ENCODE peak calls at places on chromosome 1, in four cellular contexts. One of them, this sample, is unnamed.

GRCh38 chr1:75265792-75266191 is 131.6 kb downstream of the LHX8 start:
- DNase-seq in Caco-2: peak; percentile 67
- DNase-seq in GM13976: peak; percentile 10
- DNase-seq in fibroblast of pulmonary artery: peak; percentile 66
- DNase-seq in this sample: peak; percentile 15

GRCh38 chr1:66271216-66271903 is 262.6 kb upstream of the SGIP1 start:
- DNase-seq in Caco-2: peak; percentile 3
- DNase-seq in GM13976: no peak
- DNase-seq in fibroblast of pulmonary artery: peak; percentile 100
- DNase-seq in this sample: no peak

GRCh38 chr1:55421317-55421716 is 206.2 kb upstream of the USP24 start:
- DNase-seq in fibroblast of pulmonary artery: no peak
- DNase-seq in Caco-2: peak; percentile 21
- DNase-seq in GM13976: no peak
- DNase-seq in this sample: no peak

GRCh38 chr1:234719454-234720258 is 109.7 kb upstream of the IRF2BP2 start:
- DNase-seq in GM13976: no peak
- DNase-seq in fibroblast of pulmonary artery: no peak
- DNase-seq in Caco-2: no peak
- DNase-seq in this sample: no peak

GRCh38 chr1:154837679-154838171 is 32.4 kb downstream of the KCNN3 start:
- DNase-seq in Caco-2: no peak
- DNase-seq in GM13976: peak; percentile 59
- DNase-seq in fibroblast of pulmonary artery: peak; percentile 25
- DNase-seq in this sample: peak; percentile 70

GRCh38 chr1:155910621-155911121 is 478 bp downstream of the RIT1 start:
- DNase-seq in Caco-2: peak; percentile 41
- DNase-seq in fibroblast of pulmonary artery: peak; percentile 42
- DNase-seq in GM13976: peak; percentile 59
- DNase-seq in this sample: peak; percentile 44

GRCh38 chr1:154943649-154944421 is 7.3 kb upstream of the PMVK start:
- DNase-seq in GM13976: peak; percentile 65
- DNase-seq in fibroblast of pulmonary artery: peak; percentile 38
- DNase-seq in Caco-2: peak; percentile 65
- DNase-seq in this sample: peak; percentile 66

GRCh38 chr1:41411229-41411628 is 50.0 kb downstream of the FOXO6 start:
- DNase-seq in Caco-2: no peak
- DNase-seq in fibroblast of pulmonary artery: no peak
- DNase-seq in GM13976: no peak
- DNase-seq in this sample: no peak

GRCh38 chr1:235102993-235103411 is 25.6 kb downstream of the TOMM20 start:
- DNase-seq in GM13976: no peak
- DNase-seq in Caco-2: no peak
- DNase-seq in fibroblast of pulmonary artery: no peak
- DNase-seq in this sample: no peak

GRCh38 chr1:69475021-69475420 is 92.7 kb upstream of the LRRC7 start:
- DNase-seq in Caco-2: no peak
- DNase-seq in fibroblast of pulmonary artery: no peak
- DNase-seq in GM13976: no peak
- DNase-seq in this sample: no peak

GRCh38 chr1:114081145-114082046 is 72.3 kb downstream of the SYT6 start:
- DNase-seq in GM13976: no peak
- DNase-seq in fibroblast of pulmonary artery: no peak
- DNase-seq in Caco-2: no peak
- DNase-seq in this sample: no peak

GRCh38 chr1:172004671-172005070 is 163.4 kb downstream of the DNM3 start:
- DNase-seq in GM13976: no peak
- DNase-seq in Caco-2: no peak
- DNase-seq in fibroblast of pulmonary artery: no peak
- DNase-seq in this sample: no peak

GRCh38 chr1:229064320-229064908 is 206.5 kb upstream of the RAB4A start:
- DNase-seq in fibroblast of pulmonary artery: peak; percentile 8
- DNase-seq in Caco-2: peak; percentile 5
- DNase-seq in GM13976: no peak
- DNase-seq in this sample: no peak

GRCh38 chr1:56414728-56415224 is 164.6 kb downstream of the PLPP3 start:
- DNase-seq in fibroblast of pulmonary artery: no peak
- DNase-seq in GM13976: no peak
- DNase-seq in Caco-2: peak; percentile 78
- DNase-seq in this sample: no peak

GRCh38 chr1:160945079-160945478 is 9.5 kb downstream of the ITLN2 start:
- DNase-seq in Caco-2: no peak
- DNase-seq in fibroblast of pulmonary artery: peak; percentile 35
- DNase-seq in GM13976: no peak
- DNase-seq in this sample: peak; percentile 2

GRCh38 chr1:64986903-64987871 is 20.8 kb upstream of the JAK1 start:
- DNase-seq in GM13976: peak; percentile 75
- DNase-seq in fibroblast of pulmonary artery: peak; percentile 28
- DNase-seq in Caco-2: peak; percentile 57
- DNase-seq in this sample: peak; percentile 65

GRCh38 chr1:170277985-170278384 is 132.2 kb downstream of the NTMT2 start:
- DNase-seq in Caco-2: no peak
- DNase-seq in GM13976: no peak
- DNase-seq in fibroblast of pulmonary artery: no peak
- DNase-seq in this sample: no peak

GRCh38 chr1:84944767-84945486 is 51.9 kb upstream of the LPAR3 start:
- DNase-seq in fibroblast of pulmonary artery: peak; percentile 96
- DNase-seq in GM13976: peak; percentile 59
- DNase-seq in Caco-2: peak; percentile 74
- DNase-seq in this sample: peak; percentile 63

GRCh38 chr1:174324493-174324892 is 123.3 kb upstream of the GPR52 start:
- DNase-seq in Caco-2: no peak
- DNase-seq in fibroblast of pulmonary artery: no peak
- DNase-seq in GM13976: no peak
- DNase-seq in this sample: no peak

GRCh38 chr1:110196917-110197782 is 13.0 kb upstream of the KCNC4 start:
- DNase-seq in Caco-2: peak; percentile 57
- DNase-seq in fibroblast of pulmonary artery: peak; percentile 45
- DNase-seq in GM13976: peak; percentile 91
- DNase-seq in this sample: peak; percentile 88

GRCh38 chr1:167100730-167101129 is 6.9 kb downstream of the STYXL2 start:
- DNase-seq in GM13976: no peak
- DNase-seq in fibroblast of pulmonary artery: no peak
- DNase-seq in Caco-2: no peak
- DNase-seq in this sample: no peak

GRCh38 chr1:93004566-93005251 is 43.4 kb upstream of the DIPK1A start:
- DNase-seq in GM13976: no peak
- DNase-seq in Caco-2: no peak
- DNase-seq in fibroblast of pulmonary artery: no peak
- DNase-seq in this sample: no peak

GRCh38 chr1:228277491-228278431 is 69.9 kb downstream of the OBSCN start:
- DNase-seq in Caco-2: no peak
- DNase-seq in fibroblast of pulmonary artery: no peak
- DNase-seq in GM13976: no peak
- DNase-seq in this sample: no peak

GRCh38 chr1:91736146-91736998 is 149.6 kb downstream of the TGFBR3 start:
- DNase-seq in fibroblast of pulmonary artery: no peak
- DNase-seq in GM13976: no peak
- DNase-seq in Caco-2: no peak
- DNase-seq in this sample: no peak

GRCh38 chr1:42952353-42953001 is 6.2 kb downstream of the SLC2A1 start:
- DNase-seq in fibroblast of pulmonary artery: no peak
- DNase-seq in Caco-2: no peak
- DNase-seq in GM13976: peak; percentile 69
- DNase-seq in this sample: peak; percentile 61

GRCh38 chr1:244349103-244349531 is 102.6 kb downstream of the ADSS2 start:
- DNase-seq in GM13976: no peak
- DNase-seq in fibroblast of pulmonary artery: peak; percentile 95
- DNase-seq in Caco-2: no peak
- DNase-seq in this sample: no peak

GRCh38 chr1:115987623-115988022 is 11.3 kb downstream of the SLC22A15 start:
- DNase-seq in fibroblast of pulmonary artery: no peak
- DNase-seq in GM13976: no peak
- DNase-seq in Caco-2: no peak
- DNase-seq in this sample: no peak

GRCh38 chr1:73401666-73402065 is 796.3 kb downstream of the LRRIQ3 start:
- DNase-seq in GM13976: no peak
- DNase-seq in Caco-2: no peak
- DNase-seq in fibroblast of pulmonary artery: no peak
- DNase-seq in this sample: no peak

GRCh38 chr1:12472798-12473551 is 145.0 kb downstream of the DHRS3 start:
- DNase-seq in Caco-2: no peak
- DNase-seq in fibroblast of pulmonary artery: no peak
- DNase-seq in GM13976: no peak
- DNase-seq in this sample: peak; percentile 31

GRCh38 chr1:222061711-222062359 is 319.9 kb upstream of the DUSP10 start:
- DNase-seq in Caco-2: no peak
- DNase-seq in fibroblast of pulmonary artery: no peak
- DNase-seq in GM13976: no peak
- DNase-seq in this sample: no peak

GRCh38 chr1:59262631-59263030 is 34.3 kb upstream of the FGGY start:
- DNase-seq in Caco-2: no peak
- DNase-seq in fibroblast of pulmonary artery: no peak
- DNase-seq in GM13976: no peak
- DNase-seq in this sample: no peak

GRCh38 chr1:248841702-248842395 is 3.8 kb downstream of the ZNF672 start:
- DNase-seq in fibroblast of pulmonary artery: peak; percentile 77
- DNase-seq in Caco-2: peak; percentile 37
- DNase-seq in GM13976: no peak
- DNase-seq in this sample: no peak
- TF ChIP-seq CTCF in fibroblast of pulmonary artery: peak; percentile 59
- TF ChIP-seq CTCF in Caco-2: peak; percentile 30
- TF ChIP-seq CTCF in GM13976: peak; percentile 39
- TF ChIP-seq CTCF in this sample: peak; percentile 63

DNA sequence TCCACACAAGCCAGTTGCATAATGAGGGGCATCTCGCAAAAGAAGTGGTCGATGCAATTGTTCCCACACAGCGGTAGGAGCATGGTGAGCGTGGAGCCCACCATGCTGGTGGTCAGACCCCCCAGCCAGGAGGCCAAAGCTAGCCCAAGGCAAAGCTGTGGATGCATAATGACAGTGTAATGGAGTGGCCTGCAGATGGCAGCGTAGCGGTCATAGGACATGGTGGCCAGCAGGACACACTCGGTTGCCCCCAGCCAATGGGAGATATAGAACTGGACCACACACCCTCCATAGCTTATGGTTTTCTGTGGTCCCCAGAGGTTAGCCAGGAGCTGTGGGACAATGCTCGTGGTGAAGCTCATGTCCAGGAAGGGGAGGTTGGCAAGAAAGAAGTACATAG is 4.3 kb downstream of the OR2C3 start:
- DNase-seq in fibroblast of pulmonary artery: no peak
- DNase-seq in GM13976: no peak
- DNase-seq in Caco-2: no peak
- DNase-seq in this sample: no peak
- TF ChIP-seq CTCF in fibroblast of pulmonary artery: no peak
- TF ChIP-seq CTCF in GM13976: no peak
- TF ChIP-seq CTCF in Caco-2: no peak
- TF ChIP-seq CTCF in this sample: no peak

GRCh38 chr1:176118985-176119384 is 88.1 kb downstream of the COP1 start:
- DNase-seq in fibroblast of pulmonary artery: no peak
- DNase-seq in GM13976: no peak
- DNase-seq in Caco-2: no peak
- DNase-seq in this sample: no peak

GRCh38 chr1:176122282-176122681 is 84.8 kb downstream of the COP1 start:
- DNase-seq in Caco-2: no peak
- DNase-seq in fibroblast of pulmonary artery: no peak
- DNase-seq in GM13976: no peak
- DNase-seq in this sample: no peak

DNA sequence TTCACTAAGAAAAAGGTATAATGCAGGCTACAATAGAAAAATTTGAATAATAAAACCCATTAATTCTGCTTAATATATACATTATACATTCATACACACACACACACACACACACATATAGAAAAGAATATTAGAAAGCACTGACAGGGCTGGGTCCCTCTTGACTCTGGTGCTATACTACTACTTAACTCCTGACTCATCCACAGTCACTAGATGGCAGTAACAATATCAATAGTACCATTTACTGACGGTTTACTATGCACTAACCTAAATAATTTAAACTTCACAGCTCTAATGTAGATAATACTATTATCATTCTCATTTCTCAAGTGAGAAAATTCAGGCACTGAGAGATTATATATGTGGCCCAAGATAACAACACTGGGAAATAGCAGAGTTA is 87.5 kb downstream of the COP1 start:
- DNase-seq in Caco-2: peak; percentile 11
- DNase-seq in GM13976: peak; percentile 19
- DNase-seq in fibroblast of pulmonary artery: peak; percentile 24
- DNase-seq in this sample: peak; percentile 11
- TF ChIP-seq CTCF in Caco-2: peak; percentile 31
- TF ChIP-seq CTCF in GM13976: no peak
- TF ChIP-seq CTCF in fibroblast of pulmonary artery: peak; percentile 37
- TF ChIP-seq CTCF in this sample: peak; percentile 16

DNA sequence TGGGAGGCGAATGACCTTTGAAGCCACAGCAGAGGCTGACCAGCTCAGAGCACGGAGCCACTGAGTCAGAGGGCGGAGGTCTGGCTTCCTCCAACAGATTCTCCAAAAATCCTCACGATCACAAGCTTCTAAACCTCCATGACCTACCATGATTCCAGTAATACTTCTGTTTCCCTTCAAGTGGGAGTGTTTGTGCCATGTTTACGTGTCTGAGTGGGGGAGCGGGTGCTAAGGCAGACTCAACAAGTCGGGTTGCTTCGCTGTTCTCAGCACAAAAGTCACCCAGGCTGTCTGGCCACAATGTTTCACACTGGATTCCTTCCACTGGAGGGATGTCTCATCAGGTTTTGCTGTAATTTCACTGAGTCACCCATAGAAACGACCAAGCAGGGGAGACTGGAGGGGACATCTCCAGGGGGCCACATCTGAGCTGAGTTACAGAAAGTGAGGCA is 86.2 kb downstream of the SLC66A1 start:
- DNase-seq in fibroblast of pulmonary artery: peak; percentile 88
- DNase-seq in Caco-2: no peak
- DNase-seq in GM13976: no peak
- DNase-seq in this sample: no peak
- TF ChIP-seq CTCF in fibroblast of pulmonary artery: peak; percentile 54
- TF ChIP-seq CTCF in Caco-2: no peak
- TF ChIP-seq CTCF in GM13976: no peak
- TF ChIP-seq CTCF in this sample: no peak

GRCh38 chr1:25523512-25523911 is 19.9 kb upstream of the LDLRAP1 start:
- DNase-seq in GM13976: no peak
- DNase-seq in fibroblast of pulmonary artery: peak; percentile 33
- DNase-seq in Caco-2: no peak
- DNase-seq in this sample: no peak
- TF ChIP-seq CTCF in GM13976: no peak
- TF ChIP-seq CTCF in fibroblast of pulmonary artery: peak; percentile 32
- TF ChIP-seq CTCF in Caco-2: no peak
- TF ChIP-seq CTCF in this sample: no peak

This sample was measured in GM10248.